ENCODE peak calls at places on chromosomes 13 and 19, in five cellular contexts. One of them, this sample, is unnamed.

GRCh38 chr13:85313761-85314503 is 485.3 kb downstream of the SLITRK6 start:
- DNase-seq in neuronal stem cell: no peak
- DNase-seq in H9: no peak
- DNase-seq in IMR-90: peak
- DNase-seq in H1: no peak
- DNase-seq in this sample: peak

GRCh38 chr13:73138276-73138950 is 79.6 kb downstream of the KLF5 start:
- DNase-seq in H9: no peak
- DNase-seq in neuronal stem cell: no peak
- DNase-seq in IMR-90: peak
- DNase-seq in H1: no peak
- DNase-seq in this sample: peak

GRCh38 chr13:67971291-67971690 is 741.2 kb upstream of the PCDH9 start:
- DNase-seq in H9: no peak
- DNase-seq in H1: no peak
- DNase-seq in IMR-90: no peak
- DNase-seq in neuronal stem cell: no peak
- DNase-seq in this sample: no peak

GRCh38 chr19:16342002-16342715 is 17.5 kb downstream of the KLF2 start:
- DNase-seq in H1: no peak
- DNase-seq in neuronal stem cell: no peak
- DNase-seq in H9: no peak
- DNase-seq in IMR-90: no peak
- DNase-seq in this sample: no peak

GRCh38 chr19:46404039-46404883 is 9.1 kb downstream of the CCDC8 start:
- DNase-seq in H9: peak
- DNase-seq in neuronal stem cell: no peak
- DNase-seq in IMR-90: peak
- DNase-seq in H1: no peak
- DNase-seq in this sample: peak

GRCh38 chr13:99383511-99383921 is 76.3 kb upstream of the GPR183 start:
- DNase-seq in IMR-90: no peak
- DNase-seq in H1: no peak
- DNase-seq in neuronal stem cell: no peak
- DNase-seq in H9: peak
- DNase-seq in this sample: no peak

GRCh38 chr19:18392417-18392816 is 5.0 kb downstream of the LRRC25 start:
- DNase-seq in H9: no peak
- DNase-seq in neuronal stem cell: no peak
- DNase-seq in IMR-90: no peak
- DNase-seq in H1: no peak
- DNase-seq in this sample: no peak

GRCh38 chr13:113325779-113326178 is 28.7 kb downstream of the LAMP1 start:
- DNase-seq in H9: no peak
- DNase-seq in H1: no peak
- DNase-seq in IMR-90: no peak
- DNase-seq in neuronal stem cell: no peak
- DNase-seq in this sample: no peak

GRCh38 chr19:43725468-43725867 is 9.6 kb downstream of the IRGC start:
- DNase-seq in IMR-90: no peak
- DNase-seq in neuronal stem cell: no peak
- DNase-seq in H1: no peak
- DNase-seq in H9: no peak
- DNase-seq in this sample: no peak

GRCh38 chr13:99439048-99439447 is 62.2 kb upstream of the TM9SF2 start:
- DNase-seq in neuronal stem cell: no peak
- DNase-seq in IMR-90: no peak
- DNase-seq in H9: no peak
- DNase-seq in H1: no peak
- DNase-seq in this sample: no peak

GRCh38 chr19:10238172-10238783 is 7.1 kb upstream of the S1PR2 start:
- DNase-seq in H9: no peak
- DNase-seq in H1: no peak
- DNase-seq in neuronal stem cell: no peak
- DNase-seq in IMR-90: peak
- DNase-seq in this sample: peak

GRCh38 chr13:46124531-46124966 is 19.7 kb upstream of the CPB2 start:
- DNase-seq in IMR-90: no peak
- DNase-seq in H9: no peak
- DNase-seq in H1: no peak
- DNase-seq in neuronal stem cell: no peak
- DNase-seq in this sample: no peak

GRCh38 chr13:81406639-81407292 is 1065.8 kb upstream of the SPRY2 start:
- DNase-seq in neuronal stem cell: no peak
- DNase-seq in H1: no peak
- DNase-seq in H9: no peak
- DNase-seq in IMR-90: no peak
- DNase-seq in this sample: no peak

GRCh38 chr13:113811081-113811928 is 52.3 kb downstream of the TMEM255B start:
- DNase-seq in neuronal stem cell: no peak
- DNase-seq in H1: no peak
- DNase-seq in H9: no peak
- DNase-seq in IMR-90: no peak
- DNase-seq in this sample: no peak

GRCh38 chr13:63408227-63409202 is 1992.9 kb upstream of the PCDH20 start:
- DNase-seq in IMR-90: peak
- DNase-seq in H9: no peak
- DNase-seq in neuronal stem cell: peak
- DNase-seq in H1: no peak
- DNase-seq in this sample: peak

GRCh38 chr13:43663474-43664090 is 123.2 kb downstream of the ENOX1 start:
- DNase-seq in H9: no peak
- DNase-seq in neuronal stem cell: no peak
- DNase-seq in H1: no peak
- DNase-seq in IMR-90: peak
- DNase-seq in this sample: no peak

GRCh38 chr13:36343766-36344165 is 2.4 kb downstream of the SPART start:
- DNase-seq in neuronal stem cell: no peak
- DNase-seq in H1: no peak
- DNase-seq in H9: no peak
- DNase-seq in IMR-90: no peak
- DNase-seq in this sample: no peak

GRCh38 chr13:41416276-41416675 is 41.1 kb upstream of the RGCC start:
- DNase-seq in H1: no peak
- DNase-seq in neuronal stem cell: no peak
- DNase-seq in H9: no peak
- DNase-seq in IMR-90: peak
- DNase-seq in this sample: peak

GRCh38 chr13:24187185-24187584 is 26.7 kb downstream of the SPATA13 start:
- DNase-seq in neuronal stem cell: no peak
- DNase-seq in H1: no peak
- DNase-seq in H9: no peak
- DNase-seq in IMR-90: peak
- DNase-seq in this sample: peak

GRCh38 chr13:40187836-40188591 is 478.4 kb downstream of the FOXO1 start:
- DNase-seq in neuronal stem cell: no peak
- DNase-seq in H1: no peak
- DNase-seq in H9: peak
- DNase-seq in IMR-90: no peak
- DNase-seq in this sample: no peak

GRCh38 chr19:27796073-27796472 is 1416.9 kb downstream of the UQCRFS1 start:
- DNase-seq in IMR-90: no peak
- DNase-seq in H9: no peak
- DNase-seq in H1: no peak
- DNase-seq in neuronal stem cell: no peak
- DNase-seq in this sample: no peak

GRCh38 chr13:45518525-45519235 is 53.9 kb downstream of the COG3 start:
- DNase-seq in IMR-90: peak
- DNase-seq in H1: no peak
- DNase-seq in H9: no peak
- DNase-seq in neuronal stem cell: no peak
- DNase-seq in this sample: peak

GRCh38 chr19:17450264-17451075 is 2.0 kb upstream of the TMEM221 start:
- DNase-seq in H1: no peak
- DNase-seq in IMR-90: no peak
- DNase-seq in H9: no peak
- DNase-seq in neuronal stem cell: no peak
- DNase-seq in this sample: no peak

GRCh38 chr13:38350114-38350617 is 515 bp downstream of the UFM1 start:
- DNase-seq in neuronal stem cell: no peak
- DNase-seq in IMR-90: peak
- DNase-seq in H1: no peak
- DNase-seq in H9: no peak
- DNase-seq in this sample: no peak

GRCh38 chr13:85541476-85541875 is 257.7 kb downstream of the SLITRK6 start:
- DNase-seq in H9: no peak
- DNase-seq in neuronal stem cell: no peak
- DNase-seq in IMR-90: no peak
- DNase-seq in H1: no peak
- DNase-seq in this sample: no peak

GRCh38 chr19:48887861-48888612 is 10.5 kb downstream of the TULP2 start:
- DNase-seq in H1: no peak
- DNase-seq in IMR-90: no peak
- DNase-seq in neuronal stem cell: no peak
- DNase-seq in H9: peak
- DNase-seq in this sample: no peak

GRCh38 chr19:29567366-29567915 is 38.6 kb upstream of the POP4 start:
- DNase-seq in neuronal stem cell: no peak
- DNase-seq in H9: no peak
- DNase-seq in H1: no peak
- DNase-seq in IMR-90: no peak
- DNase-seq in this sample: no peak

GRCh38 chr19:33441277-33441699 is 67.8 kb downstream of the CEBPG start:
- DNase-seq in IMR-90: no peak
- DNase-seq in neuronal stem cell: no peak
- DNase-seq in H9: no peak
- DNase-seq in H1: no peak
- DNase-seq in this sample: no peak

GRCh38 chr13:99647593-99647980 is 146.3 kb downstream of the TM9SF2 start:
- DNase-seq in H1: no peak
- DNase-seq in IMR-90: no peak
- DNase-seq in H9: no peak
- DNase-seq in neuronal stem cell: no peak
- DNase-seq in this sample: no peak

GRCh38 chr13:75812751-75813181 is 176.6 kb downstream of the LMO7 start:
- DNase-seq in H1: no peak
- DNase-seq in H9: no peak
- DNase-seq in neuronal stem cell: no peak
- DNase-seq in IMR-90: peak
- DNase-seq in this sample: peak

GRCh38 chr13:30859326-30859725 is 46.7 kb upstream of the MEDAG start:
- DNase-seq in H1: no peak
- DNase-seq in neuronal stem cell: no peak
- DNase-seq in IMR-90: no peak
- DNase-seq in H9: no peak
- DNase-seq in this sample: peak
- H3K14ac ChIP-seq in H1: no peak
- H3K14ac ChIP-seq in neuronal stem cell: no peak
- H3K14ac ChIP-seq in IMR-90: peak
- H3K14ac ChIP-seq in H9: no peak
- H3K14ac ChIP-seq in this sample: no peak

DNA sequence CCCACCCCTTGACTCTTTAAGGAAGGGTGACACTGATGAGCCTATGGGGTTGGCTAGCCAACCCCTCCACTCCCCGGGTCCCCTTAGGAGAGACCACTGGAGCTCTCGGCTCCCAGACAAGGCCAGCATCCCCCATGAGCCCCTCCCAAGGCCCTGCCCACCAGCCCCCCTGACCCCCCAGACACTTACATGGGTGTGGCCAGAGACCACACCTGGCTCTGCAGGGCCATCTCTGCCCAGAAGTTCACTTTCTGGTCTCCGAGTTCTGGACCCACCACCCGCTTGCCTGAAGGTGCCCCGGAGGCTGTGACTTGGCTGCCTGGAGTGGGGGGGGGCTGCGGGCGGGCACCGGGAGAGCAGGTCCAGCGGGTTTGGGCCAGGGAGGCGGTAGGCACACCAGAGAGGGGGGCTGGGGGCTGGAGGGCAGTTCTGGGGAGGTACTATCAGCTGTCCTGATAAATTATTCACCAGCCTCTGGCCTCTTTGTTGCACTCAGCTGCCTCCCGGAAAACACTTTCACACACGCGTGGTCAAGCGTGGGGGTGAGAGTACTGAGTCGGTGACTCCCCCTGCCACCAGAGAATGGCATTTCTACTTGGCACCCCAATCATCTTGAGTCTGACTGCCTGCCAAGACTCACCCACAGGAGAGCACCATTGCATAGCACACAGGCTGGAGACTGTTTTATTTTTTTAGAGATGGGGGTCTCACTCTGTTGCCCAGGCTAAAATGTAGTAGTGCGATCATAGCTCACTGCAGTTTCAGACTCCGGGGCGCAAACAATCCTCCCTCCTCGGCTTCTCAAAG is at the start of gene PALM3:
- DNase-seq in H9: no peak
- DNase-seq in H1: no peak
- DNase-seq in neuronal stem cell: no peak
- DNase-seq in IMR-90: no peak
- DNase-seq in this sample: no peak
- H4K8ac ChIP-seq in H9: no peak
- H4K8ac ChIP-seq in H1: peak
- H4K8ac ChIP-seq in neuronal stem cell: no peak
- H4K8ac ChIP-seq in IMR-90: no peak
- H4K8ac ChIP-seq in this sample: no peak

GRCh38 chr19:3516675-3517207 is 10.6 kb downstream of the FZR1 start:
- DNase-seq in neuronal stem cell: no peak
- DNase-seq in H1: no peak
- DNase-seq in H9: no peak
- DNase-seq in IMR-90: no peak
- DNase-seq in this sample: no peak

GRCh38 chr19:3514930-3515329 is 8.8 kb downstream of the FZR1 start:
- DNase-seq in H1: no peak
- DNase-seq in IMR-90: peak
- DNase-seq in H9: no peak
- DNase-seq in neuronal stem cell: no peak
- DNase-seq in this sample: no peak

GRCh38 chr19:3518231-3518630 is 12.1 kb downstream of the FZR1 start:
- DNase-seq in IMR-90: no peak
- DNase-seq in H9: peak
- DNase-seq in H1: no peak
- DNase-seq in neuronal stem cell: no peak
- DNase-seq in this sample: no peak

GRCh38 chr19:3517638-3518037 is 11.5 kb downstream of the FZR1 start:
- DNase-seq in neuronal stem cell: no peak
- DNase-seq in H9: no peak
- DNase-seq in IMR-90: no peak
- DNase-seq in H1: no peak
- DNase-seq in this sample: peak

DNA sequence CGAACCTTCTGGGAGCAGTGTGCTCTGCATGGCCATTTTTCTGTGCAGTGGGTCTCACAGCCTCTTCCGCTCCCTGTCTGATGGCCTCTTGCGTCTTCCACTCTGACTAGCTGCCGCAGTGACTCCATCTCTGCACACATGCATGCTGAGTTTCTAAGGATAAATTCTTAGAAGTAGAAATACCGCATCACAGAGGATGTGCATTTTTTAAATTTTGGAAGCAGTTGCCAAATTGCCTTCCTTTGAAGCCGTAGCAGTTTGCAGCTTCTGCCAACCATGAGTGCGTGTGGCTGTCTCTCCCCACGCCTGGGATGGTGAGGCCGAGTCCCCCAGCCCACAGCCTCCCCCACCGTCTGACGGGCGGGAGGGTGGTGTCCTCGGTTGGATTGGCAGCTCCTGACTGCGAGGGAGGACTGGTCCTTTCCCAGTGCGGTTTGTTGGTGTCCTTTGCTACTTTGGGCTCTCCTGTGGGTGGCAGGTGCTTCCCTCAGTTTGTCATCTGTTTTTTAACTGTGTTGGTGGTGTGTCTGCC is 9.8 kb downstream of the FZR1 start:
- DNase-seq in IMR-90: peak
- DNase-seq in H9: no peak
- DNase-seq in H1: no peak
- DNase-seq in neuronal stem cell: no peak
- DNase-seq in this sample: no peak
- H3K27ac ChIP-seq in IMR-90: no peak
- H3K27ac ChIP-seq in H9: no peak
- H3K27ac ChIP-seq in H1: peak
- H3K27ac ChIP-seq in neuronal stem cell: no peak
- H3K27ac ChIP-seq in this sample: no peak

GRCh38 chr19:7483720-7484201 is 5.1 kb downstream of the PEX11G start:
- DNase-seq in IMR-90: no peak
- DNase-seq in H1: no peak
- DNase-seq in neuronal stem cell: no peak
- DNase-seq in H9: no peak
- DNase-seq in this sample: no peak
- H3K14ac ChIP-seq in IMR-90: no peak
- H3K14ac ChIP-seq in H1: peak
- H3K14ac ChIP-seq in neuronal stem cell: no peak
- H3K14ac ChIP-seq in H9: no peak
- H3K14ac ChIP-seq in this sample: no peak

This sample was measured in mesenchymal stem cell.